ENCODE peak calls at places on chromosomes 7 and 10, in six cellular contexts. One of them, this sample, is unnamed.

GRCh38 chr10:16481052-16481728 is 40.5 kb downstream of the C1QL3 start:
- DNase-seq in GOT3: no peak
- DNase-seq in hippocampal formation: no peak
- DNase-seq in stimulated activated CD4-positive, alpha-beta T cell treated with anti-CD3 and anti-CD28 coated beads, Interleukin-2, amount 100 ng/mL, for 48 hours: no peak
- DNase-seq in EH: no peak
- DNase-seq in GM04503: no peak
- DNase-seq in this sample: no peak

GRCh38 chr10:16986082-16986405 is 143.6 kb downstream of the CUBN start:
- DNase-seq in stimulated activated CD4-positive, alpha-beta T cell treated with anti-CD3 and anti-CD28 coated beads, Interleukin-2, amount 100 ng/mL, for 48 hours: no peak
- DNase-seq in EH: no peak
- DNase-seq in hippocampal formation: no peak
- DNase-seq in GOT3: no peak
- DNase-seq in GM04503: no peak
- DNase-seq in this sample: no peak

GRCh38 chr10:45427305-45427955 is 53.4 kb downstream of the ALOX5 start:
- DNase-seq in hippocampal formation: no peak
- DNase-seq in GM04503: no peak
- DNase-seq in EH: no peak
- DNase-seq in GOT3: no peak
- DNase-seq in stimulated activated CD4-positive, alpha-beta T cell treated with anti-CD3 and anti-CD28 coated beads, Interleukin-2, amount 100 ng/mL, for 48 hours: no peak
- DNase-seq in this sample: no peak

GRCh38 chr10:130750441-130750840 is 561.1 kb downstream of the TCERG1L start:
- DNase-seq in hippocampal formation: no peak
- DNase-seq in stimulated activated CD4-positive, alpha-beta T cell treated with anti-CD3 and anti-CD28 coated beads, Interleukin-2, amount 100 ng/mL, for 48 hours: no peak
- DNase-seq in EH: no peak
- DNase-seq in GM04503: no peak
- DNase-seq in GOT3: no peak
- DNase-seq in this sample: no peak

GRCh38 chr10:102219370-102219769 is 6.7 kb upstream of the ELOVL3 start:
- DNase-seq in EH: no peak
- DNase-seq in GOT3: no peak
- DNase-seq in stimulated activated CD4-positive, alpha-beta T cell treated with anti-CD3 and anti-CD28 coated beads, Interleukin-2, amount 100 ng/mL, for 48 hours: no peak
- DNase-seq in GM04503: no peak
- DNase-seq in hippocampal formation: no peak
- DNase-seq in this sample: no peak

GRCh38 chr10:36173364-36173763 is 531.3 kb upstream of the FZD8 start:
- DNase-seq in stimulated activated CD4-positive, alpha-beta T cell treated with anti-CD3 and anti-CD28 coated beads, Interleukin-2, amount 100 ng/mL, for 48 hours: no peak
- DNase-seq in GM04503: no peak
- DNase-seq in EH: no peak
- DNase-seq in GOT3: no peak
- DNase-seq in hippocampal formation: no peak
- DNase-seq in this sample: no peak

GRCh38 chr10:99612167-99612831 is 7.9 kb downstream of the SLC25A28 start:
- DNase-seq in stimulated activated CD4-positive, alpha-beta T cell treated with anti-CD3 and anti-CD28 coated beads, Interleukin-2, amount 100 ng/mL, for 48 hours: peak
- DNase-seq in GM04503: no peak
- DNase-seq in GOT3: no peak
- DNase-seq in hippocampal formation: peak
- DNase-seq in EH: peak
- DNase-seq in this sample: no peak

GRCh38 chr7:85021090-85021704 is 165.7 kb downstream of the SEMA3D start:
- DNase-seq in hippocampal formation: peak
- DNase-seq in stimulated activated CD4-positive, alpha-beta T cell treated with anti-CD3 and anti-CD28 coated beads, Interleukin-2, amount 100 ng/mL, for 48 hours: no peak
- DNase-seq in EH: peak
- DNase-seq in GOT3: no peak
- DNase-seq in GM04503: no peak
- DNase-seq in this sample: no peak

GRCh38 chr10:117168135-117168674 is 29.1 kb upstream of the KCNK18 start:
- DNase-seq in EH: peak
- DNase-seq in GM04503: no peak
- DNase-seq in GOT3: peak
- DNase-seq in stimulated activated CD4-positive, alpha-beta T cell treated with anti-CD3 and anti-CD28 coated beads, Interleukin-2, amount 100 ng/mL, for 48 hours: peak
- DNase-seq in hippocampal formation: peak
- DNase-seq in this sample: peak

GRCh38 chr10:133465191-133465949 is 11.6 kb downstream of the SCART1 start:
- DNase-seq in GM04503: no peak
- DNase-seq in hippocampal formation: no peak
- DNase-seq in EH: no peak
- DNase-seq in GOT3: no peak
- DNase-seq in stimulated activated CD4-positive, alpha-beta T cell treated with anti-CD3 and anti-CD28 coated beads, Interleukin-2, amount 100 ng/mL, for 48 hours: no peak
- DNase-seq in this sample: no peak

GRCh38 chr7:88835147-88835728 is 39.7 kb upstream of the TEX47 start:
- DNase-seq in EH: peak
- DNase-seq in GOT3: no peak
- DNase-seq in GM04503: no peak
- DNase-seq in stimulated activated CD4-positive, alpha-beta T cell treated with anti-CD3 and anti-CD28 coated beads, Interleukin-2, amount 100 ng/mL, for 48 hours: no peak
- DNase-seq in hippocampal formation: no peak
- DNase-seq in this sample: no peak

GRCh38 chr7:18086165-18087030 is 58.8 kb upstream of the PRPS1L1 start:
- DNase-seq in hippocampal formation: no peak
- DNase-seq in GM04503: no peak
- DNase-seq in GOT3: no peak
- DNase-seq in stimulated activated CD4-positive, alpha-beta T cell treated with anti-CD3 and anti-CD28 coated beads, Interleukin-2, amount 100 ng/mL, for 48 hours: no peak
- DNase-seq in EH: peak
- DNase-seq in this sample: no peak

GRCh38 chr7:7959979-7960670 is 8.5 kb upstream of the GLCCI1 start:
- DNase-seq in GM04503: no peak
- DNase-seq in stimulated activated CD4-positive, alpha-beta T cell treated with anti-CD3 and anti-CD28 coated beads, Interleukin-2, amount 100 ng/mL, for 48 hours: no peak
- DNase-seq in GOT3: no peak
- DNase-seq in EH: no peak
- DNase-seq in hippocampal formation: no peak
- DNase-seq in this sample: no peak

GRCh38 chr10:34743804-34744203 is 71.3 kb downstream of the PARD3 start:
- DNase-seq in GM04503: peak
- DNase-seq in EH: peak
- DNase-seq in hippocampal formation: peak
- DNase-seq in stimulated activated CD4-positive, alpha-beta T cell treated with anti-CD3 and anti-CD28 coated beads, Interleukin-2, amount 100 ng/mL, for 48 hours: no peak
- DNase-seq in GOT3: no peak
- DNase-seq in this sample: no peak

GRCh38 chr10:45380903-45381610 is 7.0 kb downstream of the ALOX5 start:
- DNase-seq in stimulated activated CD4-positive, alpha-beta T cell treated with anti-CD3 and anti-CD28 coated beads, Interleukin-2, amount 100 ng/mL, for 48 hours: no peak
- DNase-seq in GOT3: no peak
- DNase-seq in GM04503: no peak
- DNase-seq in EH: peak
- DNase-seq in hippocampal formation: no peak
- DNase-seq in this sample: no peak

GRCh38 chr7:124124201-124124600 is 91.3 kb upstream of the TMEM229A start:
- DNase-seq in GOT3: no peak
- DNase-seq in GM04503: no peak
- DNase-seq in EH: no peak
- DNase-seq in stimulated activated CD4-positive, alpha-beta T cell treated with anti-CD3 and anti-CD28 coated beads, Interleukin-2, amount 100 ng/mL, for 48 hours: no peak
- DNase-seq in hippocampal formation: no peak
- DNase-seq in this sample: no peak

GRCh38 chr7:124566576-124566975 is 199.0 kb downstream of the GPR37 start:
- DNase-seq in hippocampal formation: no peak
- DNase-seq in GM04503: peak
- DNase-seq in GOT3: no peak
- DNase-seq in EH: peak
- DNase-seq in stimulated activated CD4-positive, alpha-beta T cell treated with anti-CD3 and anti-CD28 coated beads, Interleukin-2, amount 100 ng/mL, for 48 hours: no peak
- DNase-seq in this sample: no peak

GRCh38 chr10:46522295-46523118 is 34.0 kb downstream of the GPRIN2 start:
- DNase-seq in GM04503: no peak
- DNase-seq in GOT3: no peak
- DNase-seq in hippocampal formation: no peak
- DNase-seq in stimulated activated CD4-positive, alpha-beta T cell treated with anti-CD3 and anti-CD28 coated beads, Interleukin-2, amount 100 ng/mL, for 48 hours: no peak
- DNase-seq in EH: no peak
- DNase-seq in this sample: no peak

This sample was measured in effector memory CD4-positive, alpha-beta T cell.